ENCODE peak calls at places on chromosome 7, in five cellular contexts. G is CD8-positive, alpha-beta memory T cell; O is NCI-H446 treated with DMSO at 0.1 percent for 48 hours; I is Karpas-422; A is adipocyte. C is an unnamed sample.

GRCh38 chr7:12089951-12090756 is 120.9 kb upstream of the TMEM106B start:
- DNase-seq in G (no peak), O (no peak), I (no peak), A (no peak), C (no peak)

GRCh38 chr7:135834262-135834661 is 85.6 kb upstream of the FAM180A start:
- DNase-seq in G (no peak), O (no peak), I (no peak), A (no peak), C (no peak)

GRCh38 chr7:30800785-30801252 is 29.6 kb downstream of the MINDY4 start:
- DNase-seq in G (no peak), O (peak; percentile 34), I (peak; percentile 92), A (peak; percentile 92), C (no peak)

GRCh38 chr7:92830532-92831110 is 5.8 kb downstream of the CDK6 start:
- DNase-seq in G (no peak), O (no peak), I (peak; percentile 45), A (peak; percentile 38), C (no peak)

GRCh38 chr7:79730971-79731370 is 277.5 kb upstream of the MAGI2 start:
- DNase-seq in G (no peak), O (no peak), I (no peak), A (no peak), C (no peak)

GRCh38 chr7:116630932-116631449 is 41.0 kb upstream of the MET start:
- DNase-seq in G (no peak), O (no peak), I (peak; percentile 47), A (no peak), C (no peak)

GRCh38 chr7:9507281-9507680 is 1073.9 kb downstream of the NXPH1 start:
- DNase-seq in G (no peak), O (peak; percentile 86), I (no peak), A (no peak), C (no peak)

GRCh38 chr7:71015260-71015900 is 116.6 kb upstream of the GALNT17 start:
- DNase-seq in G (no peak), O (no peak), I (no peak), A (no peak), C (no peak)

GRCh38 chr7:142584765-142585164 is 164.5 kb upstream of the PRSS1 start:
- DNase-seq in G (no peak), O (no peak), I (no peak), A (no peak), C (no peak)

GRCh38 chr7:92134271-92135099 is at the start of gene CYP51A1:
- DNase-seq in G (peak; percentile 89), O (peak; percentile 87), I (peak; percentile 97), A (peak; percentile 97), C (peak; percentile 92)

GRCh38 chr7:85091568-85091928 is 95.3 kb downstream of the SEMA3D start:
- DNase-seq in G (no peak), O (no peak), I (no peak), A (no peak), C (no peak)

GRCh38 chr7:2227699-2228098 is 5.0 kb downstream of the MAD1L1 start:
- DNase-seq in G (no peak), O (no peak), I (no peak), A (no peak), C (no peak)